ENCODE peak calls at places on chromosomes 11 and 22, in nine cellular contexts. C is body of pancreas; F is heart left ventricle; B is dorsolateral prefrontal cortex; T is Panc1; A is CD8-positive, alpha-beta T cell; D is DND-41; M is HL-60; X is sigmoid colon. P is an unnamed sample. For H3K27me3, the result is how much of the 10 kb centered on the place peaks cover.

GRCh38 chr22:41535244-41535643 is 9.0 kb downstream of the POLR3H start:
- DNase-seq in X (no peak), A (no peak), B (no peak), C (no peak), T (no peak), M (no peak), F (no peak), D (no peak), P (no peak)

GRCh38 chr11:76674517-76675400 is 4.2 kb upstream of the LRRC32 start:
- DNase-seq in M (no peak), D (peak), T (no peak), B (no peak), A (no peak), C (no peak), X (no peak), F (no peak), P (no peak)

GRCh38 chr11:46298699-46299424 is 21.4 kb downstream of the CREB3L1 start:
- DNase-seq in F (no peak), D (no peak), A (no peak), T (no peak), B (no peak), X (no peak), C (no peak), M (no peak), P (no peak)

GRCh38 chr22:29369460-29369859 is 18.9 kb downstream of the AP1B1 start:
- DNase-seq in X (peak), B (peak), M (peak), F (peak), A (no peak), C (no peak), D (no peak), T (no peak), P (no peak)

GRCh38 chr11:108836541-108836940 is 171.7 kb downstream of the DDX10 start:
- DNase-seq in F (no peak), B (no peak), D (no peak), A (no peak), M (no peak), T (no peak), C (no peak), X (no peak), P (no peak)

GRCh38 chr11:14347494-14347893 is 11.5 kb downstream of the RRAS2 start:
- DNase-seq in X (no peak), D (no peak), T (no peak), A (no peak), F (no peak), C (no peak), M (no peak), B (no peak), P (no peak)

GRCh38 chr11:46345131-46345597 is 2.1 kb upstream of the DGKZ start:
- DNase-seq in T (no peak), A (no peak), X (no peak), C (no peak), B (no peak), M (peak), D (no peak), F (peak), P (no peak)

GRCh38 chr11:78465169-78465942 is 47.7 kb upstream of the GAB2 start:
- DNase-seq in F (no peak), T (no peak), B (no peak), M (no peak), A (peak), D (no peak), C (no peak), X (no peak), P (no peak)

GRCh38 chr11:110182886-110183285 is 89.7 kb downstream of the ZC3H12C start:
- DNase-seq in A (no peak), M (peak), X (no peak), C (no peak), B (no peak), T (no peak), D (no peak), F (no peak), P (no peak)

GRCh38 chr22:41931701-41932269 is 5.2 kb upstream of the TNFRSF13C start:
- DNase-seq in A (no peak), F (no peak), T (no peak), D (no peak), M (no peak), C (no peak), B (no peak), X (no peak), P (no peak)

GRCh38 chr11:131663403-131664200 is 293.2 kb downstream of the NTM start:
- DNase-seq in B (peak), C (no peak), T (no peak), D (no peak), F (no peak), A (no peak), M (no peak), X (peak), P (no peak)

GRCh38 chr11:34773826-34774225 is 142.4 kb downstream of the APIP start:
- DNase-seq in T (no peak), A (no peak), X (no peak), M (no peak), B (no peak), F (no peak), C (no peak), D (no peak), P (no peak)

GRCh38 chr22:32378703-32379272 is 21.1 kb downstream of the RFPL3 start:
- DNase-seq in F (no peak), T (no peak), M (peak), C (no peak), A (no peak), B (peak), X (no peak), D (peak), P (no peak)

GRCh38 chr11:69104212-69104855 is 51.4 kb upstream of the SMIM38 start:
- DNase-seq in D (no peak), X (no peak), C (no peak), M (no peak), B (no peak), F (no peak), T (no peak), A (no peak), P (no peak)

GRCh38 chr22:29073618-29074275 is 912 bp downstream of the KREMEN1 start:
- DNase-seq in M (no peak), A (no peak), C (peak), T (no peak), D (peak), X (no peak), F (peak), B (no peak), P (no peak)

GRCh38 chr11:130371004-130371590 is 56.4 kb upstream of the ZBTB44 start:
- DNase-seq in X (no peak), T (no peak), B (no peak), D (no peak), C (no peak), A (no peak), F (no peak), M (no peak), P (no peak)

GRCh38 chr11:106231591-106231990 is 154.1 kb downstream of the AASDHPPT start:
- DNase-seq in A (no peak), X (no peak), F (no peak), T (no peak), M (no peak), D (no peak), B (no peak), C (peak), P (no peak)

GRCh38 chr11:19232910-19233503 is 7.7 kb downstream of the E2F8 start:
- DNase-seq in D (no peak), T (peak), M (no peak), B (no peak), X (no peak), A (no peak), F (no peak), C (no peak), P (no peak)

GRCh38 chr11:65968600-65969482 is 7.3 kb downstream of the SART1 start:
- DNase-seq in A (no peak), C (no peak), B (no peak), F (no peak), X (no peak), T (no peak), M (peak), D (no peak), P (no peak)

GRCh38 chr22:50621948-50622722 is 5.8 kb downstream of the ARSA start:
- DNase-seq in D (no peak), A (peak), C (peak), F (no peak), X (no peak), T (no peak), B (no peak), M (no peak), P (no peak)

GRCh38 chr11:65448418-65449196 is 26.0 kb downstream of the NEAT1 start:
- DNase-seq in B (no peak), F (no peak), T (no peak), C (no peak), X (peak), M (no peak), D (no peak), A (no peak), P (no peak)

GRCh38 chr22:17091851-17092250 is 7.1 kb downstream of the IL17RA start:
- DNase-seq in C (no peak), B (no peak), X (peak), T (no peak), D (no peak), M (no peak), A (no peak), F (no peak), P (no peak)

GRCh38 chr11:123570939-123571590 is 83.4 kb downstream of the SCN3B start:
- DNase-seq in T (no peak), X (no peak), M (no peak), B (no peak), D (no peak), A (no peak), C (no peak), F (no peak), P (no peak)

GRCh38 chr11:121576531-121576930 is 123.8 kb upstream of the SORL1-AS1 start:
- DNase-seq in D (no peak), F (no peak), X (no peak), A (no peak), M (no peak), B (peak), C (no peak), T (no peak), P (no peak)

GRCh38 chr11:126061707-126062678 is 673 bp downstream of the CDON start:
- DNase-seq in T (peak), B (peak), F (no peak), C (no peak), D (no peak), M (no peak), X (peak), A (no peak), P (no peak)

GRCh38 chr11:1197886-1198765 is 24.7 kb upstream of the MUC5B start:
- DNase-seq in D (no peak), M (no peak), X (peak), A (no peak), F (peak), T (no peak), B (no peak), C (peak), P (no peak)
- H3K27me3 ChIP-seq in D (under half), M (under half), X (under half), A (under half), F (under half), T (under half), B (under half), C (under half), P (under half)

DNA sequence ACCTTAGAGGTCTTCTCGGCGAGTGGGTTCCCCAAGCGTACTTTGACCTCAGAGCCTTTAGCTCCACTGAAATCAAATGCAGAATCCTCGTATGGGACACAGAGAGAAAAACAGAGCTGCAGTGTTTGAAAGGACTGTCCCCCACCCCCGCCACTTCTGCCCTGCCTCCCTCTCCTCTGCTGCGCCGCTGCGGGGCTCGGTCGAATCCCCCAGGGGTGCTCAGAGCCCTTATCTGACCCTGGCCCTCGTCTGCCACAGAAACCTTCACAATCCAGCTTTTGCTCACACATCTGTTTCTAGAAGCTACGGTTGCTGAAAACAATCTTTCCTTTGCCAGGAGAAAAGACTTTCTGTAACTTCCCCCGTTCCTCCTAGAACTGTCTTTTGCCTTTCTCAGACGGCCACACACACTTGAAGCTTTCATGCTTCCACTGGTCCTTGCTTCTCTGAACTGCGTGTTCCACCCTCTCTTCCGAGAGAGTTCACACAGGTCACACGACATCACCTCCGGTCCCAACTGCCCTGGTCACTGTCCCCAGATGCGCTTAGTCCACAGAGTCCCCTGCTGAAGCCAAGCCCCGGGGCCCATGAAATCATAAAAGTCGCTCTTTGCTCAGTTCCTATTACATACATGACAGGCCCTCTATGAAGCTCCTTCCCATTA is 3.8 kb downstream of the SMIM35 start:
- DNase-seq in M (no peak), B (no peak), D (no peak), C (no peak), X (no peak), F (no peak), A (no peak), T (no peak), P (no peak)
- TF ChIP-seq CTCF in M (no peak), B (no peak), D (no peak), C (no peak), X (no peak), F (no peak), A (no peak), T (no peak), P (no peak)

GRCh38 chr22:19629720-19630419 is 84.4 kb upstream of the SEPTIN5 start:
- DNase-seq in A (peak), F (peak), M (peak), C (peak), D (peak), T (peak), B (peak), X (peak), P (peak)

GRCh38 chr22:19628038-19628776 is 86.1 kb upstream of the SEPTIN5 start:
- DNase-seq in X (peak), M (no peak), D (no peak), T (no peak), A (no peak), C (no peak), F (no peak), B (no peak), P (no peak)

GRCh38 chr22:19626666-19627065 is 87.6 kb upstream of the SEPTIN5 start:
- DNase-seq in X (peak), B (no peak), A (no peak), M (no peak), T (no peak), F (no peak), C (no peak), D (no peak), P (no peak)

GRCh38 chr22:19630614-19631013 is 83.7 kb upstream of the SEPTIN5 start:
- DNase-seq in A (no peak), X (no peak), F (no peak), T (no peak), C (no peak), B (no peak), D (no peak), M (no peak), P (no peak)

GRCh38 chr22:19629331-19629719 is 85.0 kb upstream of the SEPTIN5 start:
- DNase-seq in D (no peak), T (no peak), F (no peak), X (peak), C (no peak), A (no peak), B (no peak), M (no peak), P (no peak)
- H3K27me3 ChIP-seq in D (under half), T (under half), F (under half), X (under half), C (under half), A (under half), B (under half), M (under half), P (under half)

DNA sequence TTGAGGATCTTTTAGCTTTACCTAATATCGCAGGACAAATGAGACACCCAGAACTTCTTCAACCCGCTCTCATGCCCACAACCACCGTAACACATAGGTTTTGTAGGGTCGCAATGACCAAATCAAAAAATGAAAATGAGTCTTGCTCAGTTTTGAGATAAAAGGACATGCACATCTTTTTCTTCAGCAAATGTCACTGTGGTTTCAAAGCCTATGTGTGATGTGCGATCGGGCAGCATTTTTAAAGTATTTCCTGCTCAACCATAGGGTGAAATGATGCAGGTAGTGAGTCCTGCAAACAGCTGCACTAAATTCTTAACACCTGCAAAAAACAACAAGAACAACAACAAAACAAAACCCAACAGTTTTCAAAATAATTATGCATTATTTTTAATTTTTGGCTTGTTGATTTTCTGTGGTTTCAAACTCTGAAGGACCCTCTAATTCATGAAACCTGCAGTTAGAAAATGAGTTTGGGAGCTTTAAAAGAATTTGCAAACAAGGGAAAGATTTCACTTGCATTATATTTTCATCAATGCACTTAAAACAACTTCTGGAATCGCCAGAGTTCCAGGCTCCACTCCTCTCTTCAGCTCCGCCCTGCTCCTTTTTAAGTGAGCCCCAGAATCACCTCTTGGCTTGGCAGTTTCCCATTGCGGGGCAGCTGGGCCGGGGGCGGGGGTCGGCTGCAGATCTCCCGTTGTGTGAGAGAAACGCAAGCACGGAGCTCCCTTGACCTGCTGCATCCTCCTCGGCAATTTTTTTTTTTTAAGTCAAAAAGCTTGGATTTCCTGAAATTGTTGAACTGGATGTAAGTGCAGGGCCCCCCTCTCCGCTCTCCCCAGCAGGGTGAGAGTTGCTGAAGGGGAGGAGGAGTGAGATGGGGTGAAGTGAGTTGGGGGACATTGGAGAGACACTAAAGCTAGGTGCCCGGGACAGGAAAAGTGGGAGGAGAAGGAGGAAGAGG is 79.5 kb downstream of the PRR5L start:
- DNase-seq in T (no peak), D (no peak), B (no peak), M (no peak), F (no peak), C (no peak), X (no peak), A (no peak), P (no peak)
- TF ChIP-seq CTCF in T (no peak), D (no peak), B (no peak), M (no peak), F (no peak), C (no peak), X (no peak), A (no peak), P (no peak)

GRCh38 chr22:37325024-37325395 is 42.7 kb downstream of the CYTH4 start:
- DNase-seq in D (no peak), F (no peak), C (no peak), A (no peak), T (no peak), M (no peak), B (no peak), X (no peak), P (no peak)

GRCh38 chr22:37321288-37321687 is 39.0 kb downstream of the CYTH4 start:
- DNase-seq in M (no peak), F (no peak), C (no peak), X (no peak), D (no peak), T (no peak), A (no peak), B (no peak), P (no peak)

GRCh38 chr22:37328017-37328416 is 45.7 kb downstream of the CYTH4 start:
- DNase-seq in D (no peak), B (no peak), A (no peak), T (no peak), C (no peak), M (no peak), F (no peak), X (no peak), P (no peak)

GRCh38 chr22:37326726-37327125 is 44.4 kb downstream of the CYTH4 start:
- DNase-seq in B (no peak), T (no peak), X (no peak), A (no peak), F (no peak), M (no peak), D (no peak), C (peak), P (no peak)

DNA sequence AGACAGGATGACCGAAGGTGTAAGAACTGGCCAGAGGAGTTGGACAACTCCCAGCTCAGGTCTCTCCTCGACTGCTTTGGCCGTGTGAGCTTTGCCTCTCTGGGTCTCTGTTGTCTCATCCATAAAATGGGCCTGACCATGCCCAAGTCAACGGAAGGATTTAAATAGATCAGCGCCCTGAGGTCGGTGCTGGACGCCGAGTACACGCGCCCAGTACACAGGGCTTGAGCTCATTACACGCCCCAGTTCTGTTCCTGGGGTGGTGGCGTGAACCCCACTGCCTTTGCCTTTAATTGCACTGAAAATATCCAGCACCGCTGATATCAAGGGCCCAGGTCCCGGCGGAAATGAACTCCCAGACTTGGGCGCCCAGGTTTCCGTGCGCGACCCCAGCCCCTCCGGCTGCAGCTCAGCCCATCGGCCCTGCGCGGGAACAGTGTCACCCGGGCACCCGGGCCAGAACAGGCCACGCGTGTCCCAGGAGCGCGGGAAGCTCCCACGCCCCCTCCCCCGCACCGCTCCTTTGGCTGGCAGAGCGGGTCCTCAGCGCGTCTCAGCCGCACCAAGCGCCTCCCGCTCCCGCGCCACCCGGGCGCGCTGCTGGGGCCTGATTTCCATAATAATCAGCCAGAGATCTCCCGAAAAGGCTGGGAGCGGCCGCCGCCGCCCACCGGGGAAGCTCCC is 42.2 kb downstream of the CYTH4 start:
- DNase-seq in D (no peak), C (no peak), X (no peak), A (no peak), F (no peak), B (no peak), M (no peak), T (no peak), P (no peak)
- H3K27me3 ChIP-seq in D (under half), C (under half), X (under half), A (under half), F (under half), B (under half), M (half or more), T (under half), P (under half)

GRCh38 chr11:42631223-42631843 is 680.5 kb upstream of the API5 start:
- DNase-seq in M (no peak), X (no peak), C (no peak), B (peak), A (no peak), F (no peak), T (no peak), D (no peak), P (no peak)
- TF ChIP-seq CTCF in M (no peak), X (no peak), C (no peak), B (peak), A (no peak), F (no peak), T (peak), D (peak), P (no peak)

GRCh38 chr11:134656861-134657540 is 245.0 kb upstream of the B3GAT1 start:
- DNase-seq in X (peak), M (no peak), F (no peak), B (peak), A (no peak), T (no peak), D (peak), C (no peak), P (peak)
- H3K27me3 ChIP-seq in X (under half), M (under half), F (under half), B (under half), A (under half), T (under half), D (under half), C (under half), P (under half)

GRCh38 chr22:20751185-20751851 is 22.6 kb upstream of the SERPIND1 start:
- DNase-seq in T (no peak), A (no peak), F (no peak), M (no peak), D (no peak), C (no peak), B (no peak), X (no peak), P (no peak)

GRCh38 chr22:20752104-20752741 is 21.7 kb upstream of the SERPIND1 start:
- DNase-seq in T (no peak), A (no peak), D (no peak), F (no peak), X (no peak), C (no peak), M (no peak), B (no peak), P (no peak)

GRCh38 chr22:20750461-20751184 is 23.3 kb upstream of the SERPIND1 start:
- DNase-seq in B (peak), F (peak), M (no peak), A (peak), D (no peak), T (no peak), C (peak), X (peak), P (no peak)

GRCh38 chr22:20749453-20749852 is 24.5 kb upstream of the SERPIND1 start:
- DNase-seq in T (no peak), F (no peak), X (no peak), D (no peak), C (no peak), B (no peak), M (no peak), A (no peak), P (no peak)

GRCh38 chr22:20752873-20753272 is 21.0 kb upstream of the SERPIND1 start:
- DNase-seq in T (no peak), B (no peak), X (no peak), M (no peak), A (no peak), C (no peak), D (no peak), F (no peak), P (no peak)
- TF ChIP-seq CTCF in T (no peak), B (no peak), X (no peak), M (no peak), A (no peak), C (no peak), D (no peak), F (no peak), P (no peak)

P was measured in CD4-positive, alpha-beta T cell.